ENCODE peak calls at places on chromosomes 11 and 22, in nine cellular contexts. K is mucosa of descending colon, S is AG04450, B is cardiac muscle cell, H is GM10248, R is heart left ventricle, Z is GM12865, N is brain microvascular endothelial cell, J is cardiac fibroblast. C is an unnamed sample.
A peak's percentile ranks its signal among the peaks of the same experiment; 100 is the strongest.

GRCh38 chr11:94771390-94771789 is 3.2 kb downstream of the AMOTL1 start:
- DNase-seq in K (no peak), S (no peak), B (no peak), H (no peak), R (no peak), Z (no peak), N (no peak), J (no peak), C (no peak)

GRCh38 chr11:58573451-58574104 is 2.1 kb downstream of the LPXN start:
- DNase-seq in K (peak; percentile 41), S (peak; percentile 21), B (peak; percentile 88), H (peak; percentile 27), R (peak; percentile 50), Z (peak; percentile 81), N (peak; percentile 88), J (peak; percentile 84), C (peak; percentile 18)

GRCh38 chr11:122197055-122197987 is 81.3 kb upstream of the BLID start:
- DNase-seq in K (peak; percentile 12), S (peak; percentile 94), B (peak; percentile 92), H (no peak), R (no peak), Z (no peak), N (peak; percentile 98), J (peak; percentile 92), C (no peak)

GRCh38 chr22:45469573-45470383 is 32.9 kb upstream of the FBLN1 start:
- DNase-seq in K (no peak), S (no peak), B (peak; percentile 42), H (no peak), R (no peak), Z (no peak), N (no peak), J (peak; percentile 70), C (no peak)

GRCh38 chr11:61751384-61751783 is 1.1 kb upstream of the MYRF start:
- DNase-seq in K (no peak), S (no peak), B (no peak), H (no peak), R (no peak), Z (no peak), N (no peak), J (no peak), C (no peak)

GRCh38 chr22:42432020-42432596 is at the start of gene NFAM1:
- DNase-seq in K (peak; percentile 29), S (no peak), B (no peak), H (no peak), R (peak; percentile 75), Z (no peak), N (no peak), J (no peak), C (no peak)

GRCh38 chr11:64268687-64269379 is 15.6 kb downstream of the BAD start:
- DNase-seq in K (peak; percentile 80), S (no peak), B (peak; percentile 92), H (peak; percentile 52), R (peak; percentile 84), Z (peak; percentile 83), N (peak; percentile 35), J (peak; percentile 93), C (no peak)

GRCh38 chr11:124075492-124075840 is 34.3 kb upstream of the OR10G7 start:
- DNase-seq in K (no peak), S (no peak), B (no peak), H (no peak), R (no peak), Z (no peak), N (no peak), J (no peak), C (no peak)

GRCh38 chr11:61091373-61092279 is 10.7 kb upstream of the CD5 start:
- DNase-seq in K (no peak), S (no peak), B (peak; percentile 59), H (peak; percentile 59), R (no peak), Z (peak; percentile 44), N (peak; percentile 31), J (peak; percentile 18), C (peak; percentile 42)

GRCh38 chr11:13168281-13168680 is 109.3 kb upstream of the BMAL1 start:
- DNase-seq in K (no peak), S (no peak), B (no peak), H (no peak), R (no peak), Z (no peak), N (no peak), J (peak; percentile 8), C (no peak)

GRCh38 chr11:10637629-10638028 is 55.9 kb downstream of the IRAG1 start:
- DNase-seq in K (no peak), S (no peak), B (no peak), H (no peak), R (no peak), Z (no peak), N (no peak), J (no peak), C (no peak)

GRCh38 chr11:20618083-20618482 is 18.7 kb downstream of the SLC6A5 start:
- DNase-seq in K (no peak), S (no peak), B (peak; percentile 82), H (no peak), R (no peak), Z (no peak), N (no peak), J (peak; percentile 51), C (no peak)

GRCh38 chr11:56048480-56048879 is 21.0 kb downstream of the OR5AS1 start:
- DNase-seq in K (no peak), S (no peak), B (no peak), H (no peak), R (no peak), Z (no peak), N (no peak), J (no peak), C (no peak)

GRCh38 chr11:63961608-63962412 is 12.6 kb upstream of the COX8A start:
- DNase-seq in K (peak; percentile 32), S (no peak), B (peak; percentile 55), H (no peak), R (no peak), Z (no peak), N (peak; percentile 35), J (peak; percentile 36), C (no peak)

GRCh38 chr11:48193876-48194275 is 22.7 kb upstream of the OR4B1 start:
- DNase-seq in K (no peak), S (peak; percentile 52), B (no peak), H (no peak), R (no peak), Z (no peak), N (peak; percentile 84), J (no peak), C (no peak)

DNA sequence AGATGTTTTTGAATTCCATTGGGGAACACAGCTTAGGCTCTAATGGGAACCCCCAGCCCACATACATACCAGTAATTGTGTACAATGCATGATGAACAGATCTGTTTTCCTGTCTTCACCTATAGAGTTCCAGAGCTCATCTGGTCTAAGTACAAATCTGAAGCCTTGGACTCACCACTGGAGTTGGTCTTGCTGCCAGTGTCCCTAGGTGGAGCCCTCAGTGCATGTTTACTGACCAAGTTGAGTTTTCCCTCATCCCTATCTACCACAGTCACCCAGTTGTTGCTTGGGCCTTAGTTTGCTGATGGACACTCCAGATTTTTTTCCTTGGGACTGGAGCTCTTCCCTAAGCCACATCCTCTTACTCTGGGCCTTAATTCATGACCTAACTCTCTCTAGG is 159.2 kb upstream of the DDI1 start:
- DNase-seq in K (no peak), S (no peak), B (peak; percentile 33), H (no peak), R (no peak), Z (peak; percentile 19), N (no peak), J (peak; percentile 46), C (no peak)
- TF ChIP-seq CTCF in K (no peak), S (no peak), B (no peak), H (peak; percentile 31), R (no peak), Z (no peak), N (peak; percentile 48), J (no peak), C (no peak)

DNA sequence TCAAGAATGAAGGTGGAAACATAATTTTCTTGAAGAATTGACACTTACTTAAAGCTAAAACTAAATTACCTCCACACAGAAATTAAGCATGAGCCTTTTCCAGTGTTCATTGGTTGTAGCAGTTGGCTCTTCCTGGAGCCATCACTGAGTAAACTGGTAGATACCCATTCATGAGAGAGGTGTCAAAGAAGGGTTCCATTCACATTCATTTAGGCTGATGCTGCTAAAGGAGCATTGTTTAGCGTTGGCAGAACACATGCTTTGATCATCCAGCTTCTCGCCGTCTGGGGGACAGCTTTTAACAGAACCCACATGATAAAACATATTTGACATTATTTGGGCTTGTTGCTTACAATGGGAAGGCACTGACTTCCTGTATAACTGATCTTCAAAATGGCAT is 71.6 kb downstream of the TNRC6B start:
- DNase-seq in K (no peak), S (no peak), B (no peak), H (no peak), R (no peak), Z (no peak), N (no peak), J (no peak), C (no peak)
- TF ChIP-seq CTCF in K (no peak), S (no peak), B (no peak), H (no peak), R (no peak), Z (no peak), N (no peak), J (no peak), C (no peak)

GRCh38 chr11:119470316-119471266 is 47.6 kb upstream of the THY1 start:
- DNase-seq in K (no peak), S (peak; percentile 83), B (peak; percentile 89), H (no peak), R (no peak), Z (no peak), N (peak; percentile 64), J (peak; percentile 92), C (no peak)

GRCh38 chr11:119473226-119473625 is 50.3 kb upstream of the THY1 start:
- DNase-seq in K (no peak), S (no peak), B (no peak), H (no peak), R (no peak), Z (no peak), N (no peak), J (no peak), C (no peak)

GRCh38 chr11:119472186-119472855 is 49.3 kb upstream of the THY1 start:
- DNase-seq in K (no peak), S (no peak), B (peak; percentile 32), H (no peak), R (no peak), Z (no peak), N (no peak), J (peak; percentile 50), C (no peak)

GRCh38 chr11:119472856-119473222 is 49.9 kb upstream of the THY1 start:
- DNase-seq in K (no peak), S (no peak), B (no peak), H (no peak), R (no peak), Z (no peak), N (no peak), J (no peak), C (no peak)

DNA sequence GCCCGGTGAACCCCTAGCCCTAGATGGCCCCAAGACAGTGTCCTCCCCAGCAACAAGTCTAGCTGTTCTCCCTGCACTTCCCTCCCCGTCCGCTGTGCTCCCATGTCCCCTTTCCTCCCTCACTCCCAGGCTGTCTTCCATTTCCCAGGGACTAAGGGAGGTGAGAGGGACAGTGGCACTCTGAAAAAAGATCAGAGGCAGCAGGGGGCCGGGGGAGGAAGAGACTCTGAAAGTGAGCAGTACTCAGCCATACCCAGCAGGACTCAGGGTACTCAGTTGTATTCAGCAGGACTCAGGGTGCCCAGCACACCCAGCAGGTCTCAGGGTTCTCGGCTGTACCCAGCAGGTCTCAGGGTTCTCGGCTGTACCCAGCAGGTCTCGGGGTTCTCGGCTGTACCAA is 48.4 kb upstream of the THY1 start:
- DNase-seq in K (no peak), S (no peak), B (no peak), H (no peak), R (no peak), Z (no peak), N (no peak), J (no peak), C (no peak)
- TF ChIP-seq CTCF in K (no peak), S (peak; percentile 5), B (no peak), H (no peak), R (no peak), Z (no peak), N (no peak), J (no peak), C (no peak)

GRCh38 chr22:22400099-22400498 is 108.4 kb downstream of the ZNF280B start:
- DNase-seq in K (no peak), S (no peak), B (no peak), H (no peak), R (no peak), Z (no peak), N (no peak), J (no peak), C (no peak)
- TF ChIP-seq CTCF in K (no peak), S (no peak), B (no peak), H (no peak), R (no peak), Z (no peak), N (no peak), J (no peak), C (no peak)